ENCODE peak calls at places on chromosomes 16 and 17, in nine cellular contexts. D is GM12878, K is H7, N is AG10803, S is adipocyte, V is HepG2, H is fibroblast of mammary gland, E is left ventricle myocardium inferior, R is K562. B is an unnamed sample.

GRCh38 chr16:11876306-11876705 is 25.0 kb upstream of the RSL1D1 start:
- DNase-seq in H (no peak), R (no peak), N (no peak), E (no peak), V (no peak), D (no peak), K (no peak), S (no peak), B (no peak)

GRCh38 chr17:40038882-40039513 is 15.2 kb downstream of the MED24 start:
- DNase-seq in R (peak), E (peak), K (peak), N (peak), S (peak), V (peak), D (no peak), H (peak), B (peak)

GRCh38 chr16:265002-265529 is 10.7 kb downstream of the RGS11 start:
- DNase-seq in E (no peak), H (no peak), R (no peak), D (no peak), K (no peak), S (no peak), V (no peak), N (no peak), B (no peak)

GRCh38 chr17:46003907-46004748 is 5.1 kb downstream of the STH start:
- DNase-seq in N (peak), H (no peak), V (peak), D (no peak), S (peak), K (no peak), R (no peak), E (peak), B (no peak)

GRCh38 chr17:77891602-77892001 is 66.9 kb upstream of the TNRC6C start:
- DNase-seq in V (no peak), R (no peak), E (no peak), D (no peak), S (no peak), H (no peak), N (no peak), K (peak), B (no peak)

GRCh38 chr17:74244543-74244942 is 29.5 kb upstream of the DNAI2 start:
- DNase-seq in V (no peak), H (no peak), R (no peak), K (no peak), E (no peak), S (no peak), N (no peak), D (no peak), B (no peak)

GRCh38 chr17:79532107-79532790 is 78.6 kb downstream of the RBFOX3 start:
- DNase-seq in E (no peak), H (no peak), V (no peak), N (no peak), S (no peak), R (no peak), D (no peak), K (no peak), B (no peak)

GRCh38 chr17:47810901-47811635 is 10.5 kb downstream of the OSBPL7 start:
- DNase-seq in S (no peak), R (no peak), N (no peak), K (peak), E (no peak), D (no peak), H (no peak), V (no peak), B (no peak)

GRCh38 chr17:57257911-57258885 is 1.9 kb downstream of the MSI2 start:
- DNase-seq in R (peak), V (peak), E (no peak), D (no peak), N (no peak), K (no peak), S (peak), H (no peak), B (peak)

GRCh38 chr17:50550661-50551432 is 3.9 kb downstream of the SPATA20 start:
- DNase-seq in K (peak), V (peak), D (no peak), R (peak), E (peak), N (peak), S (peak), H (peak), B (peak)

GRCh38 chr16:1536601-1537000 is 3.1 kb downstream of the TMEM204 start:
- DNase-seq in H (no peak), N (no peak), K (no peak), R (no peak), E (no peak), V (no peak), D (no peak), S (no peak), B (no peak)

GRCh38 chr16:86063696-86064405 is 164.9 kb downstream of the IRF8 start:
- DNase-seq in R (no peak), N (no peak), E (no peak), D (no peak), V (no peak), S (no peak), K (no peak), H (no peak), B (no peak)

GRCh38 chr16:11560701-11561439 is 25.8 kb downstream of the LITAF start:
- DNase-seq in S (peak), K (peak), D (no peak), H (peak), V (no peak), R (no peak), N (no peak), E (no peak), B (peak)

GRCh38 chr16:75372236-75372856 is 61.0 kb downstream of the CFDP1 start:
- DNase-seq in K (no peak), H (peak), R (no peak), E (no peak), V (no peak), D (no peak), S (peak), N (peak), B (no peak)

GRCh38 chr17:79027274-79027924 is 3.4 kb downstream of the C1QTNF1 start:
- DNase-seq in S (no peak), V (peak), N (no peak), K (peak), E (no peak), R (peak), H (no peak), D (no peak), B (no peak)

GRCh38 chr17:32944248-32945020 is 16.5 kb downstream of the TMEM98 start:
- DNase-seq in H (no peak), R (no peak), E (no peak), S (no peak), V (no peak), K (no peak), D (no peak), N (no peak), B (no peak)

GRCh38 chr16:53091508-53092211 is 36.9 kb downstream of the CHD9 start:
- DNase-seq in S (peak), N (peak), V (no peak), D (peak), E (peak), K (peak), R (no peak), H (peak), B (peak)

GRCh38 chr16:21184834-21185233 is 26.4 kb downstream of the LDAF1 start:
- DNase-seq in R (no peak), N (no peak), V (no peak), E (no peak), S (no peak), H (peak), D (no peak), K (no peak), B (peak)

GRCh38 chr17:6639651-6640535 is 618 bp downstream of the KIAA0753 start:
- DNase-seq in V (no peak), D (no peak), R (no peak), S (peak), H (peak), E (no peak), K (peak), N (peak), B (peak)

GRCh38 chr17:50170662-50171370 is 5.0 kb downstream of the SGCA start:
- DNase-seq in H (peak), D (peak), N (no peak), R (no peak), S (no peak), K (no peak), V (no peak), E (no peak), B (no peak)

GRCh38 chr17:10127819-10128375 is 70.5 kb downstream of the GAS7 start:
- DNase-seq in E (peak), R (no peak), K (peak), S (peak), N (peak), V (no peak), D (no peak), H (peak), B (peak)

GRCh38 chr16:85089485-85089884 is 22.8 kb downstream of the CIBAR2 start:
- DNase-seq in D (no peak), S (no peak), K (peak), N (peak), H (no peak), E (no peak), V (no peak), R (no peak), B (no peak)

GRCh38 chr17:11238710-11239109 is 2.3 kb upstream of the SHISA6 start:
- DNase-seq in D (no peak), R (no peak), E (no peak), V (no peak), K (peak), S (no peak), N (no peak), H (no peak), B (no peak)

GRCh38 chr17:73365934-73366623 is 54.3 kb upstream of the CDC42EP4 start:
- DNase-seq in V (no peak), S (no peak), K (peak), E (peak), D (no peak), N (no peak), H (no peak), R (peak), B (no peak)

GRCh38 chr17:44278006-44278405 is 10.1 kb upstream of the SLC4A1 start:
- DNase-seq in E (no peak), K (no peak), D (no peak), V (no peak), N (peak), S (no peak), R (no peak), H (peak), B (peak)

GRCh38 chr16:28280881-28281836 is 11.2 kb upstream of the SBK1 start:
- DNase-seq in K (peak), N (no peak), D (no peak), S (no peak), V (no peak), R (peak), E (no peak), H (no peak), B (no peak)

GRCh38 chr17:79065105-79065670 is 9.4 kb upstream of the ENGASE start:
- DNase-seq in S (peak), K (peak), E (no peak), H (peak), D (no peak), R (peak), V (peak), N (peak), B (peak)

GRCh38 chr17:80036715-80037477 is 454 bp downstream of the CCDC40 start:
- DNase-seq in D (no peak), S (peak), H (no peak), N (no peak), V (peak), E (no peak), K (peak), R (peak), B (peak)

GRCh38 chr17:66970140-66970539 is 5.6 kb downstream of the CACNG4 start:
- DNase-seq in N (no peak), E (no peak), K (no peak), R (no peak), S (no peak), D (no peak), V (no peak), H (no peak), B (no peak)

GRCh38 chr17:45231481-45232116 is 9.9 kb downstream of the FMNL1 start:
- DNase-seq in V (peak), K (peak), H (no peak), S (no peak), E (no peak), R (no peak), N (no peak), D (no peak), B (no peak)

GRCh38 chr17:1908699-1909309 is 79.0 kb downstream of the RPA1 start:
- DNase-seq in E (peak), S (peak), R (peak), D (no peak), V (peak), N (peak), H (peak), K (peak), B (peak)
- H3K4me3 ChIP-seq in E (peak), S (peak), R (no peak), D (peak), V (no peak), N (peak), H (no peak), K (peak), B (peak)

GRCh38 chr16:89918453-89919347 is at the start of gene MC1R:
- DNase-seq in K (peak), N (no peak), D (no peak), R (peak), E (no peak), S (peak), V (peak), H (peak), B (peak)
- H3K4me3 ChIP-seq in K (peak), N (peak), D (peak), R (peak), E (peak), S (peak), V (peak), H (peak), B (peak)

GRCh38 chr17:75487351-75488070 is 27.8 kb downstream of the CASKIN2 start:
- DNase-seq in V (no peak), S (no peak), H (no peak), K (no peak), N (no peak), D (no peak), E (no peak), R (peak), B (peak)
- H3K4me3 ChIP-seq in V (no peak), S (no peak), H (no peak), K (no peak), N (no peak), D (no peak), E (no peak), R (no peak), B (no peak)

GRCh38 chr16:30186444-30186781 is 3.0 kb downstream of the CORO1A start:
- DNase-seq in V (no peak), N (no peak), E (no peak), H (no peak), D (no peak), R (no peak), S (no peak), K (peak), B (no peak)
- H3K4me3 ChIP-seq in V (no peak), N (no peak), E (peak), H (no peak), D (peak), R (no peak), S (no peak), K (no peak), B (no peak)

GRCh38 chr16:9183682-9184353 is 92.4 kb downstream of the HAPSTR1 start:
- DNase-seq in R (peak), D (no peak), K (no peak), V (no peak), E (no peak), H (no peak), N (no peak), S (no peak), B (no peak)

GRCh38 chr16:9185396-9185795 is 94.0 kb downstream of the HAPSTR1 start:
- DNase-seq in D (no peak), V (no peak), E (no peak), S (no peak), R (no peak), K (no peak), N (no peak), H (no peak), B (no peak)

GRCh38 chr16:9186061-9186460 is 94.6 kb downstream of the HAPSTR1 start:
- DNase-seq in N (no peak), S (no peak), R (no peak), E (no peak), D (no peak), V (no peak), K (no peak), H (no peak), B (no peak)

DNA sequence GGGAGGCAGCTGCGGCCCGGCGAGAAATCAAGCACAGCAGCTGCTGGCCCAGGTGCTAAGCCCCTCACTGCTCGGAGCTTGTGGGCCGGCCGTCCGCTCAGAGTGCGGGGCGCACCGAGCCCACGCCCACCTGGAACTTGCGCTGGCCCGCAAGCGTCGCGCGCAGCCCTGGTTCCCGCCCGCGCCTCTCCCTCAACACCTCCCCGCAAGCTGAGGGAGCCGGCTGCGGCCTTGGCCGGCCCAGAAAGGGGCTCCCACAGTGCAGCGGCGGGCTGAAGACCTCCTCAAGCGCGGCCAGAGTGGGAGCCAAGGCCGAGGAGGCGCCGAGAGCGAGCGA is 92.9 kb downstream of the HAPSTR1 start:
- DNase-seq in R (no peak), K (no peak), D (no peak), S (no peak), H (no peak), V (no peak), E (no peak), N (no peak), B (no peak)
- H3K4me3 ChIP-seq in R (no peak), K (no peak), D (no peak), S (no peak), H (no peak), V (no peak), E (no peak), N (no peak), B (no peak)